ENCODE peak calls at places on chromosome 1, in four cellular contexts. Q is activated CD4-positive, alpha-beta T cell treated with anti-CD3 and anti-CD28 coated beads, Interleukin-2, amount 50 U/mL, for 1 hour; L is cardiac fibroblast; B is CD4-positive, alpha-beta T cell. C is an unnamed sample.

GRCh38 chr1:3775498-3776230 is 3.1 kb downstream of the SMIM1 start:
- DNase-seq in Q (peak; percentile 53), L (peak; percentile 78), B (peak; percentile 37), C (no peak)

GRCh38 chr1:9792156-9793042 is 31.4 kb downstream of the CLSTN1 start:
- DNase-seq in Q (no peak), L (peak; percentile 17), B (no peak), C (no peak)

GRCh38 chr1:44842763-44843655 is at the start of gene PTCH2:
- DNase-seq in Q (no peak), L (peak; percentile 81), B (peak; percentile 11), C (no peak)

GRCh38 chr1:23010734-23011449 is 4.8 kb downstream of the TEX46 start:
- DNase-seq in Q (no peak), L (peak; percentile 33), B (no peak), C (no peak)

GRCh38 chr1:30287976-30288375 is 435.4 kb downstream of the MATN1 start:
- DNase-seq in Q (no peak), L (no peak), B (no peak), C (no peak)

GRCh38 chr1:64956733-64957441 is 9.5 kb downstream of the JAK1 start:
- DNase-seq in Q (no peak), L (no peak), B (no peak), C (no peak)

GRCh38 chr1:175563556-175563955 is 179.8 kb downstream of the TNR start:
- DNase-seq in Q (no peak), L (peak; percentile 61), B (no peak), C (no peak)

GRCh38 chr1:192807221-192807967 is 1.4 kb upstream of the RGS2 start:
- DNase-seq in Q (no peak), L (peak; percentile 57), B (peak; percentile 7), C (no peak)